ENCODE peak calls at places on chromosomes 3 and 15, in seven cellular contexts. One of them, this sample, is unnamed.

GRCh38 chr15:47802216-47802615 is 84.9 kb downstream of the SEMA6D start:
- DNase-seq in SJSA1: no peak
- DNase-seq in neural progenitor cell: no peak
- DNase-seq in colonic mucosa: no peak
- DNase-seq in body of pancreas: no peak
- DNase-seq in fibroblast of lung: no peak
- DNase-seq in PC-3: no peak
- DNase-seq in this sample: no peak

GRCh38 chr3:183438749-183439148 is 10.3 kb upstream of the MCF2L2 start:
- DNase-seq in SJSA1: no peak
- DNase-seq in neural progenitor cell: no peak
- DNase-seq in colonic mucosa: peak; percentile 55
- DNase-seq in body of pancreas: peak; percentile 66
- DNase-seq in fibroblast of lung: no peak
- DNase-seq in PC-3: no peak
- DNase-seq in this sample: no peak

GRCh38 chr15:82663186-82663600 is 16.0 kb upstream of the CPEB1 start:
- DNase-seq in SJSA1: peak; percentile 28
- DNase-seq in neural progenitor cell: peak; percentile 90
- DNase-seq in colonic mucosa: peak; percentile 47
- DNase-seq in body of pancreas: peak; percentile 71
- DNase-seq in fibroblast of lung: peak; percentile 33
- DNase-seq in PC-3: peak; percentile 48
- DNase-seq in this sample: peak; percentile 85

GRCh38 chr3:190116551-190117067 is 4.1 kb downstream of the P3H2 start:
- DNase-seq in SJSA1: no peak
- DNase-seq in neural progenitor cell: no peak
- DNase-seq in colonic mucosa: no peak
- DNase-seq in body of pancreas: no peak
- DNase-seq in fibroblast of lung: peak; percentile 77
- DNase-seq in PC-3: peak; percentile 30
- DNase-seq in this sample: no peak

GRCh38 chr3:20682573-20682972 is 496.6 kb upstream of the SGO1 start:
- DNase-seq in SJSA1: no peak
- DNase-seq in neural progenitor cell: no peak
- DNase-seq in colonic mucosa: no peak
- DNase-seq in body of pancreas: no peak
- DNase-seq in fibroblast of lung: peak; percentile 92
- DNase-seq in PC-3: no peak
- DNase-seq in this sample: no peak

GRCh38 chr3:134903840-134904239 is 108.8 kb downstream of the EPHB1 start:
- DNase-seq in SJSA1: no peak
- DNase-seq in neural progenitor cell: no peak
- DNase-seq in colonic mucosa: no peak
- DNase-seq in body of pancreas: no peak
- DNase-seq in fibroblast of lung: no peak
- DNase-seq in PC-3: no peak
- DNase-seq in this sample: no peak

GRCh38 chr3:35944915-35945710 is 305.8 kb downstream of the ARPP21 start:
- DNase-seq in SJSA1: no peak
- DNase-seq in neural progenitor cell: no peak
- DNase-seq in colonic mucosa: no peak
- DNase-seq in body of pancreas: no peak
- DNase-seq in fibroblast of lung: peak; percentile 60
- DNase-seq in PC-3: peak; percentile 95
- DNase-seq in this sample: no peak

GRCh38 chr3:8865697-8866096 is 96.3 kb upstream of the OXTR start:
- DNase-seq in SJSA1: no peak
- DNase-seq in neural progenitor cell: no peak
- DNase-seq in colonic mucosa: no peak
- DNase-seq in body of pancreas: no peak
- DNase-seq in fibroblast of lung: no peak
- DNase-seq in PC-3: no peak
- DNase-seq in this sample: no peak

GRCh38 chr15:72796515-72797337 is 13.2 kb upstream of the ADPGK start:
- DNase-seq in SJSA1: peak; percentile 73
- DNase-seq in neural progenitor cell: peak; percentile 81
- DNase-seq in colonic mucosa: peak; percentile 73
- DNase-seq in body of pancreas: peak; percentile 72
- DNase-seq in fibroblast of lung: peak; percentile 25
- DNase-seq in PC-3: peak; percentile 19
- DNase-seq in this sample: peak; percentile 80

GRCh38 chr3:21751891-21752290 is 881 bp upstream of the ZNF385D start:
- DNase-seq in SJSA1: no peak
- DNase-seq in neural progenitor cell: peak; percentile 18
- DNase-seq in colonic mucosa: no peak
- DNase-seq in body of pancreas: no peak
- DNase-seq in fibroblast of lung: no peak
- DNase-seq in PC-3: peak; percentile 42
- DNase-seq in this sample: no peak

GRCh38 chr3:157033001-157033400 is 126.9 kb downstream of the CCNL1 start:
- DNase-seq in SJSA1: no peak
- DNase-seq in neural progenitor cell: no peak
- DNase-seq in colonic mucosa: no peak
- DNase-seq in body of pancreas: no peak
- DNase-seq in fibroblast of lung: no peak
- DNase-seq in PC-3: no peak
- DNase-seq in this sample: no peak

GRCh38 chr3:67000006-67000405 is 1.9 kb downstream of the KBTBD8 start:
- DNase-seq in SJSA1: no peak
- DNase-seq in neural progenitor cell: no peak
- DNase-seq in colonic mucosa: no peak
- DNase-seq in body of pancreas: no peak
- DNase-seq in fibroblast of lung: peak; percentile 70
- DNase-seq in PC-3: peak; percentile 20
- DNase-seq in this sample: no peak

GRCh38 chr15:41949400-41950126 is 22.8 kb downstream of the EHD4 start:
- DNase-seq in SJSA1: peak; percentile 62
- DNase-seq in neural progenitor cell: peak; percentile 38
- DNase-seq in colonic mucosa: no peak
- DNase-seq in body of pancreas: no peak
- DNase-seq in fibroblast of lung: no peak
- DNase-seq in PC-3: no peak
- DNase-seq in this sample: no peak

GRCh38 chr3:193902557-193903256 is 233.2 kb upstream of the HES1 start:
- DNase-seq in SJSA1: no peak
- DNase-seq in neural progenitor cell: peak; percentile 85
- DNase-seq in colonic mucosa: no peak
- DNase-seq in body of pancreas: no peak
- DNase-seq in fibroblast of lung: no peak
- DNase-seq in PC-3: no peak
- DNase-seq in this sample: no peak

GRCh38 chr3:38001456-38002081 is 11.0 kb downstream of the VILL start:
- DNase-seq in SJSA1: no peak
- DNase-seq in neural progenitor cell: peak; percentile 36
- DNase-seq in colonic mucosa: no peak
- DNase-seq in body of pancreas: peak; percentile 78
- DNase-seq in fibroblast of lung: no peak
- DNase-seq in PC-3: peak; percentile 68
- DNase-seq in this sample: peak; percentile 58

GRCh38 chr3:70744536-70744935 is 432.1 kb upstream of the MDFIC2 start:
- DNase-seq in SJSA1: no peak
- DNase-seq in neural progenitor cell: no peak
- DNase-seq in colonic mucosa: no peak
- DNase-seq in body of pancreas: no peak
- DNase-seq in fibroblast of lung: peak; percentile 23
- DNase-seq in PC-3: no peak
- DNase-seq in this sample: no peak

GRCh38 chr15:66196565-66196964 is 57.0 kb downstream of the MEGF11 start:
- DNase-seq in SJSA1: no peak
- DNase-seq in neural progenitor cell: no peak
- DNase-seq in colonic mucosa: no peak
- DNase-seq in body of pancreas: no peak
- DNase-seq in fibroblast of lung: peak; percentile 71
- DNase-seq in PC-3: peak; percentile 64
- DNase-seq in this sample: no peak

GRCh38 chr3:115085197-115085865 is 61.8 kb downstream of the ZBTB20 start:
- DNase-seq in SJSA1: no peak
- DNase-seq in neural progenitor cell: peak; percentile 12
- DNase-seq in colonic mucosa: no peak
- DNase-seq in body of pancreas: no peak
- DNase-seq in fibroblast of lung: no peak
- DNase-seq in PC-3: peak; percentile 15
- DNase-seq in this sample: no peak

GRCh38 chr15:46365612-46366011 is 730.8 kb downstream of the SQOR start:
- DNase-seq in SJSA1: no peak
- DNase-seq in neural progenitor cell: no peak
- DNase-seq in colonic mucosa: no peak
- DNase-seq in body of pancreas: peak; percentile 8
- DNase-seq in fibroblast of lung: peak; percentile 6
- DNase-seq in PC-3: peak; percentile 1
- DNase-seq in this sample: no peak

DNA sequence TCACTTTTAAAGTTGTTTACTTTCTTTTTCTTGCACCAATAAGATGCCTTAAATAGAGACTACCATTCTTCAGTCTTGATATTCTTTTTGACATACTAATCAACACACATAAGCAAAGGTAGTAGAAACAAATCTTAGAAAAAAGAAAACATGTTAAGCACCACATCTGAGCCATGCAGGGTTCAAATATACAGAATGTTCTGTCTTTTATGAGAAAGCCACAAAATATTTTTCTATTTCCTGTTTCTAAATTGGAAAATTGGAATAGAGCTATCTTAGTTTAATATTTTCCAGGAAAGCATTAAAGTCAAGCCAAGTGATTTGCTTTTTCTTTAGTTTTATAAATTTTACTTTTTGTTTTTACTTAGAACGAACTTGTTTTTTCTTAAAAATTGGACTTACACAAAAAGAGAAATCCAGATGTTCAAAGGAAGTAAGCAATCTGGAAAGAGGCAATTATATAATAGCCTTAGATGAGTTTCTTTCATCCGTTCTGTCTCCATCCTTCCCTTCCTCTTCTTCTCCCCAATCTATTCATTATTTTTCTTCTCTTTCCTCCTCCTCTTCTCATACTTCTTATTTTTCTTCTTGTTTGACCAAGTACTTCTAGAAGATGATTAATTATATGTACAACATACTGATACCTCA is 731.7 kb downstream of the SQOR start:
- DNase-seq in SJSA1: no peak
- DNase-seq in neural progenitor cell: no peak
- DNase-seq in colonic mucosa: no peak
- DNase-seq in body of pancreas: no peak
- DNase-seq in fibroblast of lung: no peak
- DNase-seq in PC-3: no peak
- DNase-seq in this sample: no peak
- H3K4me3 ChIP-seq in SJSA1: no peak overlapping the region
- H3K4me3 ChIP-seq in neural progenitor cell: no peak overlapping the region
- H3K4me3 ChIP-seq in colonic mucosa: no peak overlapping the region
- H3K4me3 ChIP-seq in body of pancreas: no peak overlapping the region
- H3K4me3 ChIP-seq in fibroblast of lung: no peak overlapping the region
- H3K4me3 ChIP-seq in PC-3: no peak overlapping the region
- H3K4me3 ChIP-seq in this sample: peak overlapping the region; percentile 28

DNA sequence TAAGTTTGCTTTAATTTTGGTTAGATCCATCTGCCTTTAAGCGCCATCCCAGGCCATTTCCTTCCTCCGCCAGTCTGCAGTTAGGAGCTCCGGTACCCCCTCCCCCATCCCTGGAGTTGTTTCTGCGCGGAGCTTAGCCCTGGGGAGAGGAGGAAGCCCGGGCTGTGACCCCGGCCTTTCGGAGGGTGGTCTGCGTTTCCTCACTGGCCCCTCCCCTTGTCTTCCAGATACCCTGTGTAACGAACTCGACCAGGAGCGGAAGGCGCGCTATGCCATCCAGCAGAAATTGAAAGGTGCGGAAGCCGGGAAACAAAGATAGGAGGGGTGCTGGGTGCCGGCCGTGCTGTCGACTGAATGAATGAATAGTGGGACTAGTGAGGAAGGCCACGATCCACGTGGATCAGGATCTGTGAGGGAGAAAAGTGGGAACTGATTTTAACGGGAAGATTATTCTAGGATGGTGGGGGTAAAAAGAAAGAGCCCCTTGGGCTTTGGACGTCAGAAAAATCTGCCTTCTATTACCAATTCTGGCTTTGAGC is 6.8 kb downstream of the RNU6-1 start:
- DNase-seq in SJSA1: no peak
- DNase-seq in neural progenitor cell: peak; percentile 86
- DNase-seq in colonic mucosa: no peak
- DNase-seq in body of pancreas: no peak
- DNase-seq in fibroblast of lung: no peak
- DNase-seq in PC-3: no peak
- DNase-seq in this sample: no peak
- H3K27me3 ChIP-seq in SJSA1: peaks cover 74% of the 10 kb centered on the region
- H3K27me3 ChIP-seq in neural progenitor cell: peaks cover 99% of the 10 kb centered on the region
- H3K27me3 ChIP-seq in colonic mucosa: peaks cover 81% of the 10 kb centered on the region
- H3K27me3 ChIP-seq in body of pancreas: no peaks in the 10 kb centered on the region
- H3K27me3 ChIP-seq in fibroblast of lung: peaks cover 83% of the 10 kb centered on the region
- H3K27me3 ChIP-seq in PC-3: peaks cover 16% of the 10 kb centered on the region
- H3K27me3 ChIP-seq in this sample: no peaks in the 10 kb centered on the region

DNA sequence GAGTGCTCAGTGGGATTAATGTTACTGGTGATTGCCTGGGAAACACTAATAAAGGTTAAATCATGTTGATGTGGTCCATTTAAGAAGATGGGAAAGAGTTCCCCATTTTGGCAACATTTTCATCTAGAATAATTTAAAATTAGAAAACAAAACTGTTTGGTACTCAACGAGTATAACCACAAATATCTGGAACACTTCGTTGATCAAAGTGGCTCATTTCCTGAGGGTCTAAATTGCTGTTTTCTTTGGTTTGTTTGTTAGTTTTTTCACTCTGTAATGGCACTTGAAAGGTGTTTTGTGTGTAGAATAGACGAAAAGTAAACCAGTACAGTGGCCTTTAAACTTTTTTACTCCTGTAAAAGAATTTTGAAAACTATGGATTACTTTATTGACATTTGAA is 73.9 kb downstream of the BBX start:
- DNase-seq in SJSA1: no peak
- DNase-seq in neural progenitor cell: no peak
- DNase-seq in colonic mucosa: no peak
- DNase-seq in body of pancreas: no peak
- DNase-seq in fibroblast of lung: no peak
- DNase-seq in PC-3: no peak
- DNase-seq in this sample: no peak
- H3K4me3 ChIP-seq in SJSA1: no peak overlapping the region
- H3K4me3 ChIP-seq in neural progenitor cell: no peak overlapping the region
- H3K4me3 ChIP-seq in colonic mucosa: no peak overlapping the region
- H3K4me3 ChIP-seq in body of pancreas: no peak overlapping the region
- H3K4me3 ChIP-seq in fibroblast of lung: no peak overlapping the region
- H3K4me3 ChIP-seq in PC-3: no peak overlapping the region
- H3K4me3 ChIP-seq in this sample: no peak overlapping the region

DNA sequence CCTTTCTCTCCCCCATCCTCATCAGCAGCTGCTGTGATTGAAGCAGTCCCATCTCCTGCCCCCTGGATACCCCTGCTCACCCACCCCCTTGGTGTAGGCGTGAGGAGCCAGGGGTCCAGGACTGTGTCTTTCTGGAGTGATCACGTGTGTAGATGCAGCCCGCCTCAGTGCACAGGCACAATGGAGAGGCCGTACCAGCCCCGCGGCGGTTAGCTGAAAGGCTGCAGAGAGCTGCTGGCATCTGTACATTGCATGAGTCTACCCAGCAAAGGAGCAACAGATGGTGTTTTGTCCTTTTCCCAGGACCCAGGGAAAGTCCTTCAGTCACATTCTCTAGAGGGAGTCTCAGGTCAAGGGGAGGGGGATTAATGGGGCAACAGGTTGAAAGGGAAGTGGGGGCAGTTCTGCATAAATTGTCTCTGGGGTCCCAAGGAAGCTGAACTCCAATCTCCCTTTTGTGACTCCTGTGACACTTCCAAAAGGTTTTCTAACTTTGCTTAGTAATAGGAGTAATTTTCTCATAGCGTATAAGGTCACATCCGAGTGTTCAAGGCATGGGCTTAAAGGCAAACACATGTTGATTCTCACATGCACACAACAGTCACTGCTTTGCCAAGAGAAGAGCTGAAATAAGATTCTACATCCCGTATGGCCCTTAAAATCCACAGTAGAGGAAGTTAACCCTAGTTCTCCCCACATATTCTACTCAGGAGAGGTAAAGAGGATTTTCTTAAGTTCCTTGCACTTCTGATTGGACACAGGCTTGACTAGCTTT is 7.1 kb downstream of the CSPG5 start:
- DNase-seq in SJSA1: no peak
- DNase-seq in neural progenitor cell: peak; percentile 61
- DNase-seq in colonic mucosa: no peak
- DNase-seq in body of pancreas: no peak
- DNase-seq in fibroblast of lung: no peak
- DNase-seq in PC-3: no peak
- DNase-seq in this sample: no peak
- H3K27me3 ChIP-seq in SJSA1: peaks cover 3% of the 10 kb centered on the region
- H3K27me3 ChIP-seq in neural progenitor cell: peaks cover 6% of the 10 kb centered on the region
- H3K27me3 ChIP-seq in colonic mucosa: no peaks in the 10 kb centered on the region
- H3K27me3 ChIP-seq in body of pancreas: no peaks in the 10 kb centered on the region
- H3K27me3 ChIP-seq in fibroblast of lung: peaks cover 7% of the 10 kb centered on the region
- H3K27me3 ChIP-seq in PC-3: no peaks in the 10 kb centered on the region
- H3K27me3 ChIP-seq in this sample: no peaks in the 10 kb centered on the region